ENCODE peak calls at places on chromosome 1, in eight cellular contexts. K, E, I, D, G, R, F and U are unnamed samples.

GRCh38 chr1:201272838-201273237 is 10.5 kb upstream of the PKP1 start:
- DNase-seq in K (no peak), R (no peak), I (no peak), E (no peak), F (no peak), D (no peak), G (no peak), U (no peak)

GRCh38 chr1:170340259-170340658 is 191.7 kb upstream of the GORAB start:
- DNase-seq in D (no peak), K (no peak), F (no peak), I (no peak), E (no peak), R (no peak), G (no peak), U (no peak)

GRCh38 chr1:8423702-8424538 is 106.0 kb downstream of the SLC45A1 start:
- DNase-seq in R (peak; percentile 50), D (peak; percentile 49), I (peak; percentile 57), K (peak; percentile 60), F (peak; percentile 62), E (no peak), G (peak; percentile 40), U (no peak)

GRCh38 chr1:62433861-62434611 is 2.8 kb upstream of the USP1 start:
- DNase-seq in R (no peak), K (no peak), G (no peak), E (no peak), F (no peak), D (no peak), I (no peak), U (no peak)

GRCh38 chr1:21205416-21205815 is 28.7 kb upstream of the EIF4G3 start:
- DNase-seq in I (no peak), E (no peak), G (no peak), D (no peak), K (no peak), F (no peak), R (no peak), U (no peak)

GRCh38 chr1:162756523-162756922 is 34.0 kb upstream of the HSD17B7 start:
- DNase-seq in D (no peak), G (no peak), E (no peak), F (no peak), I (peak; percentile 5), K (no peak), R (no peak), U (no peak)

GRCh38 chr1:197471248-197472035 is 203.4 kb downstream of the CRB1 start:
- DNase-seq in F (no peak), E (no peak), R (no peak), K (no peak), I (no peak), D (no peak), G (no peak), U (no peak)

GRCh38 chr1:15985611-15986272 is 9.8 kb upstream of the ZBTB17 start:
- DNase-seq in G (no peak), I (no peak), K (no peak), F (no peak), R (no peak), E (peak; percentile 61), D (no peak), U (no peak)

GRCh38 chr1:10957151-10957550 is 55.3 kb upstream of the TARDBP start:
- DNase-seq in I (no peak), G (no peak), R (no peak), K (no peak), D (no peak), E (no peak), F (no peak), U (no peak)

GRCh38 chr1:9835758-9836631 is 12.2 kb upstream of the CLSTN1 start:
- DNase-seq in E (no peak), D (peak; percentile 56), F (no peak), R (no peak), I (no peak), K (peak; percentile 68), G (no peak), U (no peak)

GRCh38 chr1:84298688-84299535 is 2.6 kb upstream of the SAMD13 start:
- DNase-seq in F (peak; percentile 33), E (no peak), D (peak; percentile 21), R (peak; percentile 36), G (peak; percentile 9), I (peak; percentile 34), K (peak; percentile 67), U (no peak)

GRCh38 chr1:147768582-147768981 is 8.2 kb upstream of the GJA5 start:
- DNase-seq in E (no peak), I (no peak), G (no peak), R (no peak), K (no peak), F (no peak), D (no peak), U (no peak)

GRCh38 chr1:20483833-20484525 is 2.0 kb downstream of the CAMK2N1 start:
- DNase-seq in R (no peak), I (peak; percentile 43), K (peak; percentile 50), E (no peak), D (no peak), F (no peak), G (no peak), U (no peak)

GRCh38 chr1:7684861-7685635 is 86.0 kb upstream of the VAMP3 start:
- DNase-seq in D (no peak), F (no peak), I (no peak), R (no peak), G (no peak), K (no peak), E (no peak), U (no peak)

GRCh38 chr1:91866425-91866824 is 19.5 kb downstream of the TGFBR3 start:
- DNase-seq in D (no peak), E (no peak), K (no peak), F (no peak), I (no peak), G (no peak), R (no peak), U (no peak)

GRCh38 chr1:241582921-241583321 is 50.7 kb downstream of the KMO start:
- DNase-seq in R (no peak), E (no peak), G (no peak), D (no peak), F (no peak), K (no peak), I (no peak), U (no peak)

GRCh38 chr1:169474302-169474701 is 11.4 kb downstream of the SLC19A2 start:
- DNase-seq in E (no peak), G (no peak), D (no peak), K (no peak), R (no peak), I (no peak), F (no peak), U (no peak)

GRCh38 chr1:246647113-246647512 is 77.1 kb upstream of the SCCPDH start:
- DNase-seq in K (peak; percentile 46), D (no peak), F (no peak), R (no peak), G (no peak), I (peak; percentile 40), E (no peak), U (peak; percentile 8)

GRCh38 chr1:189697113-189697512 is 780.6 kb downstream of the BRINP3 start:
- DNase-seq in E (no peak), I (no peak), F (no peak), D (no peak), K (no peak), G (no peak), R (no peak), U (no peak)

GRCh38 chr1:8862528-8862927 is 16.0 kb downstream of the ENO1 start:
- DNase-seq in R (no peak), G (no peak), D (no peak), E (no peak), K (no peak), F (peak; percentile 51), I (peak; percentile 50), U (no peak)

GRCh38 chr1:221335161-221336101 is 406.5 kb downstream of the DUSP10 start:
- DNase-seq in D (peak; percentile 28), R (peak; percentile 16), E (peak; percentile 65), K (no peak), F (no peak), I (peak; percentile 9), G (no peak), U (peak; percentile 42)

GRCh38 chr1:111140680-111140967 is 601 bp downstream of the CEPT1 start:
- DNase-seq in D (peak; percentile 4), I (peak; percentile 56), F (no peak), R (no peak), K (no peak), E (peak; percentile 14), G (no peak), U (no peak)

GRCh38 chr1:231357831-231358354 is 19.8 kb downstream of the SPRTN start:
- DNase-seq in F (no peak), E (no peak), D (peak; percentile 58), I (peak; percentile 73), K (no peak), G (no peak), R (peak; percentile 24), U (peak; percentile 39)

GRCh38 chr1:107724648-107725047 is 240.3 kb downstream of the VAV3 start:
- DNase-seq in K (no peak), F (no peak), R (no peak), I (no peak), E (no peak), G (no peak), D (no peak), U (no peak)

GRCh38 chr1:16607433-16607851 is 5.9 kb downstream of the NBPF1 start:
- DNase-seq in R (peak; percentile 25), I (no peak), F (no peak), D (no peak), G (no peak), E (no peak), K (peak; percentile 25), U (no peak)

GRCh38 chr1:108877324-108877812 is 583 bp downstream of the GPSM2 start:
- DNase-seq in E (no peak), I (no peak), G (no peak), K (peak; percentile 45), F (peak; percentile 20), R (no peak), D (no peak), U (no peak)

GRCh38 chr1:118325545-118326225 is 140.7 kb upstream of the SPAG17 start:
- DNase-seq in E (no peak), I (no peak), G (no peak), D (no peak), R (no peak), F (no peak), K (no peak), U (no peak)